ENCODE peak calls at places on chromosomes 16 and 17, in four cellular contexts. M is mammary epithelial cell, X is brain microvascular endothelial cell, E is HCT116. W is an unnamed sample.

GRCh38 chr16:50696575-50697420 is 3.4 kb downstream of the NOD2 start:
- DNase-seq in M (peak; percentile 98), E (peak; percentile 81), X (peak; percentile 64), W (peak; percentile 87)

GRCh38 chr17:21218831-21219380 is 4.9 kb upstream of the TMEM11 start:
- DNase-seq in X (no peak), E (no peak), M (no peak), W (no peak)

GRCh38 chr17:48478224-48479013 is 48.4 kb upstream of the SKAP1 start:
- DNase-seq in E (no peak), X (no peak), M (no peak), W (no peak)

GRCh38 chr16:22813946-22814325 is at the start of gene HS3ST2:
- DNase-seq in M (peak; percentile 82), X (no peak), E (no peak), W (peak; percentile 45)

GRCh38 chr16:56684256-56684925 is 2.1 kb downstream of the MT1X start:
- DNase-seq in M (no peak), X (no peak), E (no peak), W (peak; percentile 33)

GRCh38 chr16:22388101-22388644 is 13.8 kb upstream of the CDR2 start:
- DNase-seq in X (no peak), E (no peak), M (no peak), W (no peak)

GRCh38 chr16:10744370-10745030 is 858 bp downstream of the NUBP1 start:
- DNase-seq in E (no peak), X (no peak), M (no peak), W (no peak)

GRCh38 chr17:74049167-74049797 is 154.2 kb upstream of the RPL38 start:
- DNase-seq in E (no peak), M (no peak), X (no peak), W (no peak)

GRCh38 chr17:52388941-52389340 is 230.4 kb upstream of the CA10 start:
- DNase-seq in M (no peak), X (no peak), E (no peak), W (no peak)

GRCh38 chr17:80318166-80318565 is 57.5 kb downstream of the RNF213 start:
- DNase-seq in E (no peak), X (no peak), M (no peak), W (no peak)

GRCh38 chr17:46848534-46848933 is 2.8 kb upstream of the WNT9B start:
- DNase-seq in M (no peak), E (no peak), X (no peak), W (no peak)

GRCh38 chr17:44345497-44346026 is 460 bp downstream of the GRN start:
- DNase-seq in X (peak; percentile 32), M (peak; percentile 62), E (peak; percentile 57), W (peak; percentile 69)

DNA sequence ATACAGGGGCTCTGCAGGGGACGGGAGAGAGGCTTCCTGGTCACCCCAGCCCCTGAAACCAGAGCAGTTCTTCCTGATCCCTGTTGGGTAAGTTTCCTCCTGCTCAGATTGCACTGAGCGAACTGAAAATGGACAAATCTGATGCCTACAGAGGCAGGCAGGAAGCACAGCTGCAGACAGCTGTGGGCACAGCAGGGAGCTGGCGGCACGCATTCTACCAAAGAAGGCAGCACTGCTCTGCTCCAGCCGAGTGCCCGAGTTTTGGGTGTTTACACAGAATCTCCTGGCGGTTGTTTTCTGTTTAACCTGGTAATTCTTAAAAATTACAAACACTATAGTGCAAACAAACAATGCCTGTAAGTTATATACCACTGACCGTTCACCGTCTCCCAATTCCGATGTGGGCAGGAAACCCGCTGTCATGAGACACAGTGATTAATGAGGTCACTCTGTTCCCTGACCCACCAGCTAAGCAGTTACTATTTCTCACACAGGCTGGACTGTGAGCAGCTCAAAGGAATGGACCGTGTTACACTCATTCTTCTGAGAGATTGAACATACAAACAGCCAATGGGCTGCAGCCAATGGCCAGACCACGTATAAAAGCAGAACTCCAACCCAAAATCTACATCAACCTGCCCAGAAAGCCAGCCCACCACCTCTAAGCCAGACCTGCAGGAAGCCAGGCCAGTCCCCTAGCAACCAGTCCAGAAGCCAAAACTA is 25.5 kb downstream of the NSMCE1 start:
- DNase-seq in E (no peak), X (peak; percentile 99), M (no peak), W (no peak)
- TF ChIP-seq CTCF in E (no peak), X (peak; percentile 21), M (no peak), W (no peak)

GRCh38 chr16:3180445-3180878 is 7.5 kb upstream of the OR1F1 start:
- DNase-seq in X (peak; percentile 68), M (peak; percentile 40), E (no peak), W (peak; percentile 41)
- H3K27me3 ChIP-seq in X (no peaks in the 10 kb centered on the region), M (no peaks in the 10 kb centered on the region), E (no peaks in the 10 kb centered on the region), W (no peaks in the 10 kb centered on the region)

GRCh38 chr17:6470751-6471521 is 26.7 kb downstream of the PIMREG start:
- DNase-seq in X (no peak), M (no peak), E (no peak), W (no peak)
- H3K36me3 ChIP-seq in X (no peaks in the 10 kb centered on the region), M (no peaks in the 10 kb centered on the region), E (no peaks in the 10 kb centered on the region), W (peaks cover 23% of the 10 kb centered on the region)

GRCh38 chr17:41907633-41908539 is 10.9 kb downstream of the ACLY start:
- DNase-seq in X (no peak), E (no peak), M (no peak), W (no peak)
- TF ChIP-seq CTCF in X (no peak), E (no peak), M (no peak), W (no peak)

DNA sequence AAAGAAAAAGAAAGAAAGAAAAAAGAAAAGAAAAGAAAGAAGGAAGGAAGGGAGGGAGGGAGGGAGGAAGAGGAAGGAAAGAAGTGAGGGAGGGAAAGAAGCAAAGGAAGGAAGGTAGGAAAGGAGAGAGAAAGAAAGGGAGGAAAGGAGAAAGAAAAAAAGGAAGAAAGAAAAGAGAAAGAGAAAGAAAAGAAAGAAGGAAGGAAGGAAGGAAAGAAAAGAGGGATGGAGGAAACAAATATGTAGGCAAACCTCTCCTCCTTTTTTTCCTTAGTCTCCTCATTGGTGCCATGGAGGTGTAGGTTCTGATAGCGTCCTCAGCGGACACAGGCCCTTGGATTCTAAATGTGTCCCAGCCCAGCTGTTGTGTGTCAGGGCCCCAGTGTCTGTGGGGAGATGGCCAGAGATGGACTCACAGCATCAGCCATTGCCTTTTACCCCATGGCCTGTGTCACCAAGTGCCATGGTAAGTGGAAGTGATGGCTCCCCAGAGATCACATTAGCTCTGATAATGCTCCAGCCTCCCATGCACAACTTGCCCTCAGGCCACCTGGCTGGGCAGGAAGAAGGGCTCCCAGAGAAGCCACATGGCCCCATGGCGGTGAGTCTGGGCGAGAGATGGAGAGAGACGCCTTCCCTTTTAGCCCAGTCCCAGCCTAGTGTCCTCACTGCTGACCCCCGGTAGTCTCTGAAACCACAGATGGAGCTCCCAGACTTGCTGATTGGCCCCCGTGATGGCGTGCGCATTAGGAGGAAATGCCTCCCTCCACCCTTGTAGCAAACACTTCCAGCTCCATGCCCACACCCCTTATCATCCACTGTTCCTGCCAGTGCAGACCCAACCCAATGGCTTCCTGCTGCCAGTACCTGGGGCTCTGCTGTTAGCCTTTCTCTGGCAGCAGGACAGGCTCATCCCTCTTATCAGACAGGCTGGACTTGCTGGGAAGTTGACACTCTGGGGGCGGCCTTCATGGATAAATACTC is 3.7 kb upstream of the SLC6A2 start:
- DNase-seq in X (no peak), M (no peak), E (no peak), W (no peak)
- H3K27me3 ChIP-seq in X (peaks cover 29% of the 10 kb centered on the region), M (peaks cover 24% of the 10 kb centered on the region), E (peaks cover 63% of the 10 kb centered on the region), W (peaks cover 27% of the 10 kb centered on the region)

GRCh38 chr16:4703906-4704305 is 10.5 kb downstream of the NUDT16L1 start:
- DNase-seq in M (no peak), X (no peak), E (no peak), W (no peak)

GRCh38 chr16:4706871-4707270 is 13.5 kb downstream of the NUDT16L1 start:
- DNase-seq in X (no peak), E (no peak), M (no peak), W (no peak)

GRCh38 chr16:4704913-4705312 is 11.6 kb downstream of the NUDT16L1 start:
- DNase-seq in X (no peak), M (no peak), E (no peak), W (no peak)

GRCh38 chr16:4702466-4702808 is 9.1 kb downstream of the NUDT16L1 start:
- DNase-seq in X (no peak), M (no peak), E (no peak), W (no peak)

GRCh38 chr16:4704491-4704890 is 11.1 kb downstream of the NUDT16L1 start:
- DNase-seq in M (no peak), X (no peak), E (no peak), W (no peak)
- H3K36me3 ChIP-seq in M (peaks cover 4% of the 10 kb centered on the region), X (peaks cover 51% of the 10 kb centered on the region), E (peaks cover 8% of the 10 kb centered on the region), W (peaks cover 24% of the 10 kb centered on the region)

GRCh38 chr16:15457390-15457789 is 23.0 kb downstream of the BMERB1 start:
- DNase-seq in M (no peak), X (no peak), E (no peak), W (no peak)

GRCh38 chr16:15461376-15461775 is 27.0 kb downstream of the BMERB1 start:
- DNase-seq in M (peak; percentile 50), X (peak; percentile 45), E (no peak), W (no peak)

GRCh38 chr16:15460601-15461000 is 26.2 kb downstream of the BMERB1 start:
- DNase-seq in X (no peak), M (no peak), E (no peak), W (no peak)

GRCh38 chr16:15452456-15452855 is 18.1 kb downstream of the BMERB1 start:
- DNase-seq in E (no peak), X (no peak), M (no peak), W (no peak)

GRCh38 chr16:15457958-15458357 is 23.6 kb downstream of the BMERB1 start:
- DNase-seq in X (no peak), E (no peak), M (no peak), W (peak; percentile 29)
- TF ChIP-seq CTCF in X (no peak), E (peak; percentile 14), M (no peak), W (no peak)

GRCh38 chr17:34582185-34582900 is 3.0 kb downstream of the TMEM132E start:
- DNase-seq in X (no peak), M (no peak), E (no peak), W (no peak)
- H3K27me3 ChIP-seq in X (peaks cover 66% of the 10 kb centered on the region), M (peaks cover 50% of the 10 kb centered on the region), E (peaks cover 41% of the 10 kb centered on the region), W (peaks cover 57% of the 10 kb centered on the region)

DNA sequence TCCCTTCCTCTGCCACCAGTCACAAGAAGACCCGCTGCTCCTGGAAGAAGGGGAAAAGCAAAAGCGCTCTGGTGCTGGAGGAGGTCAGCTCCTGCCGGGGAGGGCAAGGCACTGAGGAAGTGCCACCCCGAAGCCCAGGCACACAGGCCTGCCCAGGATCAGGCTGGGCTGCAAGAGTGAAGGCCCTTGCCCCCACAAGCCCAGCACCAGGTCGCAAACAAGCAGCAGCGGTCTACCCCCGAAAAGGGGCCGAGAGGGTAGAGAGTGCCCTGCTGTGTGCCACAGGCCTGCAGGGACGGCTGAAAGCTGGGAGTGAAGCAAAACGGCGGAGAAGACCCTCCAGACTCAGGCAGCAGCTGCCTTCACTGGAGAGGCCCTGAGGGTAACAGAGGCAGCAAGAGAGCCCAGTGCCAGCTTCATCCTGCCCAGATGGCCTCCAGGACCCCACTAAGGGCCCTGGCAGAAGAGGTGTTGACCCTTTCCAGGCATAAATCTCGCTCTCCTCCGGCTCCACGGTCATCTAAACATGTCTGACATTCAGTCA is 29.3 kb downstream of the MAP1LC3B start:
- DNase-seq in M (no peak), X (no peak), E (no peak), W (no peak)
- H3K36me3 ChIP-seq in M (peaks cover 2% of the 10 kb centered on the region), X (peaks cover 9% of the 10 kb centered on the region), E (peaks cover 15% of the 10 kb centered on the region), W (peaks cover 10% of the 10 kb centered on the region)

GRCh38 chr17:76107507-76107906 is 3.9 kb upstream of the EXOC7 start:
- DNase-seq in E (peak; percentile 42), X (no peak), M (no peak), W (peak; percentile 33)
- TF ChIP-seq CTCF in E (peak; percentile 56), X (peak; percentile 17), M (peak; percentile 6), W (no peak)

W was measured in bronchial epithelial cell.